ENCODE peak calls at places on chromosome 20, in four cellular contexts. E is IMR-90, Z is mesothelial cell of epicardium, C is ascending aorta. Q is an unnamed sample.

GRCh38 chr20:61816606-61817005 is 249.1 kb downstream of the TAF4 start:
- DNase-seq in Z (no peak), C (no peak), E (no peak), Q (no peak)

GRCh38 chr20:62953839-62954703 is 1.6 kb downstream of the SLC17A9 start:
- DNase-seq in C (peak), Z (no peak), E (peak), Q (peak)

GRCh38 chr20:35326732-35327073 is 34.5 kb upstream of the FAM83C start:
- DNase-seq in Z (no peak), C (no peak), E (no peak), Q (no peak)

GRCh38 chr20:39248851-39249485 is 286.8 kb downstream of the DHX35 start:
- DNase-seq in E (no peak), C (no peak), Z (no peak), Q (no peak)

GRCh38 chr20:58610071-58610800 is 40.8 kb upstream of the STX16 start:
- DNase-seq in E (no peak), C (no peak), Z (no peak), Q (no peak)

GRCh38 chr20:6157345-6157744 is 34.5 kb upstream of the FERMT1 start:
- DNase-seq in Z (no peak), C (no peak), E (peak), Q (no peak)

GRCh38 chr20:6075428-6076219 is 21.8 kb upstream of the LRRN4 start:
- DNase-seq in C (no peak), Z (no peak), E (no peak), Q (no peak)

GRCh38 chr20:24665741-24666191 is 196.3 kb downstream of the SYNDIG1 start:
- DNase-seq in Z (no peak), E (no peak), C (no peak), Q (no peak)

GRCh38 chr20:49381558-49382493 is 100.6 kb downstream of the KCNB1 start:
- DNase-seq in E (peak), Z (peak), C (peak), Q (no peak)

GRCh38 chr20:815914-816606 is 17.5 kb upstream of the FAM110A start:
- DNase-seq in Z (no peak), C (no peak), E (peak), Q (no peak)

GRCh38 chr20:819680-820327 is 13.7 kb upstream of the FAM110A start:
- DNase-seq in E (no peak), Z (no peak), C (no peak), Q (no peak)

GRCh38 chr20:813386-813785 is 20.1 kb upstream of the FAM110A start:
- DNase-seq in C (no peak), Z (no peak), E (no peak), Q (no peak)

GRCh38 chr20:818001-818664 is 15.4 kb upstream of the FAM110A start:
- DNase-seq in C (no peak), Z (no peak), E (no peak), Q (no peak)

DNA sequence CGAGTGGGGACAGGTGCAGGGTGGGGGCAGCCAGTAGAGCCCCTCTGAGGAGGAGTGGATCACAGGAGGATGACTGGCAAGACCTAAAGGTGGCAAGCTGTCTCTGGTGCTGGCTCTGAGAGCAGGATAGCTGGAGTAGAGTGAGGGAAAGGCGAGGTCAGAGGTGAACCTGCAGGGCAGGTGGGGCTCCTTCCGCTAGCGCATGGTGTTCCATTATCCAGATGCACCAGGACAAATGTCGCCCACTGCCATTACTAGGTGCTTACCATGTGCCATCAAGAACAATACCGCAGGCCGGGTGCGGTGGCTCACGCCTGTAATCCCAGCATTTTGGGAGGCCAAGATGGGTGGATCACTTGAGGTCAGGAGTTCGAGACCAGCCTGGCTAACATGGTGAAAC is 18.3 kb upstream of the FAM110A start:
- DNase-seq in Z (no peak), C (no peak), E (no peak), Q (no peak)
- TF ChIP-seq CTCF in Z (no peak), C (no peak), E (no peak), Q (no peak)

DNA sequence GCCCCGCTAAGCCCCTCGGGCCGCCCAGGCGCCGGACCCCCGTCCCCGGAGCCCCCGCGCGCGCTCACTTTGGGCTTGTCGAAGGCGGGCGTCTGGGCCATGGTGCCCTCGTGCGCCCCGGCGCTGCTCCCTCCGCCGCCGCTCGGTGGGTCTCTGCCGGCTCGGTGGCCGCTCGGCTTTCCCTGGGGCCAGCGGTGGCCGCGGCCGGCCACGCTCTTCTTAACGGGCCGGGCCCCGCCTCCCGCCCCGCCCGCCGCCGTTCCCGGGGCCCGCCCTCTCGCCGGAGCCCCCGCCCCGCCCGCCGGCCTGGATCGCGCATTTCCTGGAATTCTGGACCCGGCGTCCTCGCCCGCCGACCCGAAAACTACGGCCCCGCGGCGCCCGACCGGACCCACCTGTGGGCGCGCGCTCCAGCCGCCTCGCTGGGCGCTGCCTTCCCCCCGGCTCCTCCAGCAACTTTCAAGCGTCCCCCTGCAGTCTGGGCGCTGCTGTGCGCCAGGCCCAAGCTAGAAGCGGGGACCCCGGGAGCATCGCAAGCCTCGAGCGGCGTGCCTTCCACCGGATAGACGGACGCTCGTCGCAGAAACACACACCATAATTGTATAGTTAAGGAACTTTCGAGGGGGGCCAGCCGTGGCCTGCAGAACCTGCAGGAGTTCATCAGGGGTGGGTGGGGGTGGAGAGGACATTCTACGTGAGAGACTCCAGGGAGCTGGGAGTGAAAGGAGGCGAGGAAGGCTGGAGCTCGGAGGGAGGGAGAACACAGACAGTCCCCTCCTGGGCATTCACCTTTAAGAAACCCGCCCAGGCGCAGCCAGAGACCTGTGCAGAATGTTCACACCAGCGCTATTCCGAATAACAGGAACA is at the start of gene ADA:
- DNase-seq in Z (peak), C (no peak), E (peak), Q (no peak)
- TF ChIP-seq CTCF in Z (no peak), C (no peak), E (no peak), Q (no peak)

DNA sequence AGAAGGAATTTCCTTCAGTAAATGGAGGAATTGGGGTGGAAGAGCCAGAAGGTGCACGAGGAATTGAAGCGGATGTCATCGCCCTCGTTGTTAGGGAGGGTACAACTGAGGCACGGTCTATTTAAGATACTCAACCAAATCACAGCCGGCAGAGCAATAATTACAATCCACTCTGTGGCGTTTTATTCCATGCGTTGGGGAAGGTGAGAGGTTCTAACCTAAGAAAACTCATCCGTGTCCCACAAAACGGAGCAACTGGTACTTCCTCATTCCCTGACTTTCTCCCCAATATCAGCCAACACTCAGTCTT is 802 bp upstream of the RRBP1 start:
- DNase-seq in Z (no peak), C (no peak), E (no peak), Q (no peak)
- TF ChIP-seq CTCF in Z (no peak), C (no peak), E (no peak), Q (no peak)

DNA sequence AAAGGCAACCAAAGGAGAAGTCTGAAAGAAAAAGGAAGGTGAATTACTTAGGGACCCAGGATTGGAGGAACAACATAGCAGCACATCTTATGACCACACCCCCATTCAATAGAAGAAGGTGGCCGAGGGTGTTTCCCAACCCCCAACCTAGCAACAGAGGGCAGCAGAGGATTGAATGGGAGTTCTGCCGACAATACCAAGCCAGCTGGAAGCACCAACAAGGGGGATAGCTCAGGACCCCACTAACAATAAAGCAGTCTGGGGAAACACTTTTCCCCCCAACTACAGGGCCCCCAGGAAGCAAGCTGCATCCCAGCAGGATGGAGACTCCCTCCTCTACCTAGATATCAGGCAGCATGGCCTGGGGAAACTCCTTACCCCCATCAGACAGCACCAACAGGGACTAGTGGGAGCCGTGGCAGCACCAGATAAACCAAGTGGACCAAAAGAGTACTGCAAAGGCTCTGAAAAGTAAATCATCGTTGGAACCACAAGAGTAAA is 67.7 kb downstream of the ZHX3 start:
- DNase-seq in Z (no peak), C (no peak), E (peak), Q (no peak)
- TF ChIP-seq CTCF in Z (peak), C (peak), E (peak), Q (no peak)

DNA sequence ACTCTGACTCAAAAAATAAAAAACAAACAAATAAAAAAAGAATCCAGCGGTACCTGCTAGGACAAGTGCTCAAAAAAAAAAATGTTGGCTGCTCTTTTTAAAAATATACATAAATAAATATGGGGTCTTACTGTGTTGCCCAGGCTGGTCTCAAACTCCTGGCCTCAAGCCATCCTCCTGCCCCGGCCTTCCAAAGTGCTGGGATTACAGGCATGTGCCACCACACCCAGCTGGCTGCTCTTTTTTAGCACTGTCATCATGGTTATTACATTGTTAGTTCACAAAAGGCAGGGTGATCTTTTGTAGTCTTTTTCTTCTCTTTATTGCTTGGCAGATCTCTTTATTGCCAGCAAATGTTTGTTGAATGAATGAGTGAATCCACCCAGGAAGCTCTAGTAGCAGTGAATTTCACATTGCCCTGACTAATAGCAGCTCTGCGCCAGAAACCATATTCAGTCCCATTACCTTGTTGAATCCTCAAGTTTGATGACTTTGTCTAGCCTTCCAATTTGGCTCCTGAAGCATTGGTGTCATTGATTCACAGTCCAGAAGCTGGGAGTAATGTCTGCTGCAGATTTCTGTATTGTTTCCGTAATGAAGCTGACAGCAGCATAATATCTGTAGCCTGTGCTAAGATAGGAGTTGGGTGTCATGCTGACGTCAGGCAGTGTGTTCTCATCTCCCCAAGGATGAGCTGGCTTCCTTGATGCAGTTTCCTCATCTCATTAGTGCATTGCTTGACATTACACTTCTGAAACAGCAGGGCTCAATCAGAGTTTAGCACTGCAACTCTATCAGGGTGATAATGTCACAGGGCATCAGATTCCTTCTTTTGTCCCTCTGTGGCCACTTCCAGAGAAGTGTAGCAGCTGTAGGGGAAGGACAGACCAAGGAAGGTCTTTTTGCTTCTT is 84.9 kb upstream of the TGM3 start:
- DNase-seq in C (peak), E (peak), Z (no peak), Q (no peak)
- TF ChIP-seq CTCF in C (no peak), E (no peak), Z (no peak), Q (no peak)

DNA sequence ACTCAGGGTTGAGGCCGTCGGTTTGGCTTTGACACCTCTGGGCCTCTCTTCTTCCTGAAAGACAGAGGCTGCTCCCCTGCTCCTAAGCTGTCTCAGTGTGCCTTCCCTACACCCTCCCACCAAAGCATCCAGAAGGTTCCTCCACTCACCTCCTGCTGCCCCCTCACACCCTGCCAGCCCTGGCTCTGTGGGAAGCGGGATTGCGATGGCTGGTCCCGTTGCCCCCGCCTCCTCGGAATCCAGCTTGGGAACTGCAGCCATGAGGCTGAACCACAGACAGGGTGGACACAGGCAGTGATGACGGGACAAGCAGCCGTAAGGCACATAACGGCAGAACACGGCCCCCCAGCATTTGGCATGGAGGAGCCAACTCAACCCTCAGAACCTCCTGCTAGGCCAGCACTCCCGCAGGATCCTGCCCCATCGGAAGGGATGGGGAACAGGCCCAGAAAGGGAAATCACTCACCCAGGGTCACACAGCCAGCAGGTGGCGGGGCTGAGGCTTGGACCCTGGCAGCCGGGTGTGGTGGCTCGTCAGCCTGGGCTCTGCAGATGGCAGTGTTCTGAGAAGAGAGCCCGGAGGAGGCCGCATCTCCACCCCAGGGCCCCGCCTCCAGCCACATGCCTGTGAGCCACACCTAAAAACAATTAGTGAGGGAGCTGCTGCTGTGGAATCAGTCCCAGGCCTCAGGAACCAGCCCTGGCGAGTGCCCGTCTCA is 139.6 kb downstream of the PHACTR3 start:
- DNase-seq in Z (no peak), E (no peak), C (no peak), Q (no peak)
- TF ChIP-seq CTCF in Z (no peak), E (no peak), C (no peak), Q (no peak)

DNA sequence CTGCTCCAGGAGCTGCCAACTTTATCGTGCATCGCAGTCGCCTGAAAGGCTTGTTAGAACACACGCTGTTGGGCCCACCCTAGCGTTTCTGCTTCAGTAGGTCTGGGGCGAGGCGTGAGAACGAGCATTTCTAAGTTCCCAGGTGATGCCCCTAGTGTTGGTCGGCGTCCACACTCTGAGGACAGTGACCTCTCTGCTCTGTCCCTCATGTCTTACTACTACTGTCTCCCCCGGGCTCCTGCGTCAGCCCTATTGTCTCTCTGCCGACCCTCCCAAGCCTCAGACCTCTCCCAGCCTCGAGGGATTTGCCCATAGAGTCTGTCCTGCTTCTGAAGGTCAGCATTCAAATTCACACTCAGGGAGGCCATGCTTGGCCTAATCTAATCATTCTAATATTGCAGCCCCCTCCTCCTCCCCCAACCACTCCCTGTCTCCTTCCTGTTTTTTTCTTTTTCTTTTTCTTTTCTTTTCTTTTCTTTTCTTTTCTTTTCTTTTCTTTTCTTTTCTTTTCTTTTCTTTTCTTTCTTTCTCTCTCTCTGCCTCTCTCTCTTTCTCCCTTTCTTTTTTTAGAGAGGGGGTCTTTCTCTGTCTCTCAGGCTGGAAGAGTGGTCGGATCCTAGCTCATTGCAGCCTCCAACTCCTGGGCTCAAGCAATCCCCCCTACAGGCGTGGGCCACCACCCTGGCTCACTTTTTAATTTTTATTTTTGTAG is 873 bp upstream of the ZFP64 start:
- DNase-seq in C (no peak), E (no peak), Z (no peak), Q (no peak)
- TF ChIP-seq CTCF in C (no peak), E (no peak), Z (no peak), Q (no peak)

Q was measured in omental fat pad.